ENCODE peak calls at places on chromosome 12, in nine cellular contexts. G is endothelial cell, K is BE2C, A is astrocyte of the spinal cord, L is neural crest cell, P is H9, H is tibial artery, R is right atrium auricular region, I is Peyer's patch. Q is an unnamed sample.

GRCh38 chr12:57693317-57693658 is 644 bp upstream of the OS9 start:
- DNase-seq in G (no peak), K (no peak), A (no peak), L (no peak), P (no peak), H (no peak), R (no peak), I (no peak), Q (no peak)

GRCh38 chr12:110619534-110619953 is 5.6 kb downstream of the TCTN1 start:
- DNase-seq in G (no peak), K (no peak), A (no peak), L (no peak), P (no peak), H (no peak), R (no peak), I (peak), Q (no peak)

GRCh38 chr12:111148005-111148404 is 220.9 kb downstream of the PHETA1 start:
- DNase-seq in G (no peak), K (no peak), A (no peak), L (no peak), P (no peak), H (no peak), R (no peak), I (no peak), Q (no peak)

GRCh38 chr12:18135509-18135908 is 45.5 kb upstream of the RERGL start:
- DNase-seq in G (no peak), K (no peak), A (no peak), L (no peak), P (no peak), H (no peak), R (no peak), I (no peak), Q (no peak)

GRCh38 chr12:110100315-110100970 is 23.7 kb upstream of the IFT81 start:
- DNase-seq in G (peak), K (peak), A (peak), L (peak), P (peak), H (peak), R (peak), I (peak), Q (peak)

GRCh38 chr12:46268349-46268616 is 560 bp downstream of the SLC38A1 start:
- DNase-seq in G (no peak), K (no peak), A (no peak), L (no peak), P (no peak), H (no peak), R (no peak), I (no peak), Q (no peak)

GRCh38 chr12:124126950-124127349 is 153.9 kb downstream of the ZNF664 start:
- DNase-seq in G (no peak), K (no peak), A (no peak), L (no peak), P (no peak), H (no peak), R (no peak), I (no peak), Q (no peak)

GRCh38 chr12:46752396-46752795 is 73.4 kb downstream of the SLC38A4 start:
- DNase-seq in G (no peak), K (no peak), A (no peak), L (no peak), P (no peak), H (no peak), R (no peak), I (no peak), Q (no peak)

GRCh38 chr12:110004598-110004997 is 5.4 kb downstream of the ANKRD13A start:
- DNase-seq in G (no peak), K (no peak), A (no peak), L (no peak), P (no peak), H (no peak), R (no peak), I (no peak), Q (no peak)

GRCh38 chr12:130825771-130826150 is 13.3 kb downstream of the STX2 start:
- DNase-seq in G (no peak), K (no peak), A (no peak), L (no peak), P (no peak), H (no peak), R (no peak), I (no peak), Q (no peak)

GRCh38 chr12:46402451-46402850 is 29.9 kb upstream of the SLC38A2 start:
- DNase-seq in G (no peak), K (no peak), A (peak), L (no peak), P (no peak), H (peak), R (no peak), I (no peak), Q (no peak)

GRCh38 chr12:85076688-85077430 is 40.7 kb downstream of the LRRIQ1 start:
- DNase-seq in G (no peak), K (no peak), A (peak), L (no peak), P (no peak), H (no peak), R (no peak), I (no peak), Q (no peak)

GRCh38 chr12:105676694-105677093 is 346.2 kb downstream of the C12orf75 start:
- DNase-seq in G (no peak), K (no peak), A (no peak), L (no peak), P (no peak), H (peak), R (no peak), I (peak), Q (no peak)

GRCh38 chr12:110581951-110582285 is 1.2 kb downstream of the PPTC7 start:
- DNase-seq in G (no peak), K (no peak), A (no peak), L (no peak), P (peak), H (no peak), R (no peak), I (no peak), Q (no peak)

GRCh38 chr12:131755305-131756113 is 44.6 kb downstream of the SFSWAP start:
- DNase-seq in G (no peak), K (peak), A (no peak), L (no peak), P (peak), H (no peak), R (no peak), I (no peak), Q (no peak)

GRCh38 chr12:92911339-92911738 is 17.8 kb downstream of the EEA1 start:
- DNase-seq in G (no peak), K (no peak), A (no peak), L (no peak), P (no peak), H (no peak), R (no peak), I (no peak), Q (no peak)

GRCh38 chr12:53757095-53757770 is 5.5 kb upstream of the CISTR start:
- DNase-seq in G (peak), K (peak), A (peak), L (peak), P (peak), H (peak), R (peak), I (peak), Q (peak)

GRCh38 chr12:122080149-122081107 is 1.9 kb downstream of the MLXIP start:
- DNase-seq in G (no peak), K (peak), A (peak), L (no peak), P (no peak), H (peak), R (peak), I (peak), Q (peak)

GRCh38 chr12:121858662-121859572 is at the start of gene HPD:
- DNase-seq in G (no peak), K (no peak), A (peak), L (no peak), P (peak), H (peak), R (peak), I (peak), Q (no peak)

GRCh38 chr12:104896146-104896545 is 61.9 kb downstream of the SLC41A2 start:
- DNase-seq in G (no peak), K (no peak), A (no peak), L (no peak), P (no peak), H (no peak), R (no peak), I (no peak), Q (no peak)

GRCh38 chr12:131454418-131455217 is 256.3 kb upstream of the SFSWAP start:
- DNase-seq in G (peak), K (peak), A (no peak), L (peak), P (peak), H (peak), R (no peak), I (no peak), Q (no peak)

GRCh38 chr12:6278439-6279255 is 31.8 kb upstream of the PLEKHG6 start:
- DNase-seq in G (peak), K (peak), A (peak), L (peak), P (peak), H (peak), R (peak), I (peak), Q (peak)

GRCh38 chr12:115378296-115378695 is 694.3 kb upstream of the TBX3 start:
- DNase-seq in G (no peak), K (no peak), A (no peak), L (no peak), P (no peak), H (no peak), R (no peak), I (no peak), Q (no peak)

GRCh38 chr12:14691560-14691959 is 4.8 kb downstream of the GUCY2C start:
- DNase-seq in G (no peak), K (peak), A (no peak), L (no peak), P (no peak), H (peak), R (peak), I (peak), Q (peak)

GRCh38 chr12:4824415-4824814 is 85.3 kb upstream of the KCNA1 start:
- DNase-seq in G (no peak), K (no peak), A (peak), L (no peak), P (no peak), H (no peak), R (no peak), I (no peak), Q (no peak)

GRCh38 chr12:50542448-50542847 is 37.7 kb downstream of the DIP2B start:
- DNase-seq in G (no peak), K (no peak), A (peak), L (no peak), P (no peak), H (no peak), R (no peak), I (no peak), Q (no peak)

GRCh38 chr12:19316420-19316819 is 122.9 kb upstream of the AEBP2 start:
- DNase-seq in G (no peak), K (no peak), A (peak), L (no peak), P (no peak), H (no peak), R (no peak), I (no peak), Q (no peak)

GRCh38 chr12:12999959-13000615 is at the start of gene HEBP1:
- DNase-seq in G (peak), K (peak), A (peak), L (peak), P (peak), H (peak), R (peak), I (peak), Q (peak)

GRCh38 chr12:13002301-13003097 is 2.4 kb upstream of the HEBP1 start:
- DNase-seq in G (no peak), K (no peak), A (no peak), L (no peak), P (no peak), H (no peak), R (no peak), I (no peak), Q (no peak)

GRCh38 chr12:13001725-13002040 is 1.6 kb upstream of the HEBP1 start:
- DNase-seq in G (no peak), K (no peak), A (no peak), L (no peak), P (no peak), H (no peak), R (no peak), I (no peak), Q (no peak)

GRCh38 chr12:13000616-13000934 is 510 bp upstream of the HEBP1 start:
- DNase-seq in G (no peak), K (no peak), A (no peak), L (no peak), P (no peak), H (no peak), R (peak), I (no peak), Q (peak)

GRCh38 chr12:13000935-13001724 is 1.1 kb upstream of the HEBP1 start:
- DNase-seq in G (peak), K (peak), A (peak), L (peak), P (peak), H (peak), R (no peak), I (peak), Q (peak)
- TF ChIP-seq CTCF in G (no peak), K (no peak), A (peak), L (peak), P (peak), H (no peak), R (peak), I (peak), Q (peak)

GRCh38 chr12:20731274-20731673 is 36.1 kb downstream of the SLCO1C1 start:
- DNase-seq in G (no peak), K (no peak), A (no peak), L (no peak), P (no peak), H (no peak), R (no peak), I (no peak), Q (no peak)
- TF ChIP-seq CTCF in G (no peak), K (no peak), A (no peak), L (no peak), P (no peak), H (no peak), R (no peak), I (no peak), Q (no peak)

DNA sequence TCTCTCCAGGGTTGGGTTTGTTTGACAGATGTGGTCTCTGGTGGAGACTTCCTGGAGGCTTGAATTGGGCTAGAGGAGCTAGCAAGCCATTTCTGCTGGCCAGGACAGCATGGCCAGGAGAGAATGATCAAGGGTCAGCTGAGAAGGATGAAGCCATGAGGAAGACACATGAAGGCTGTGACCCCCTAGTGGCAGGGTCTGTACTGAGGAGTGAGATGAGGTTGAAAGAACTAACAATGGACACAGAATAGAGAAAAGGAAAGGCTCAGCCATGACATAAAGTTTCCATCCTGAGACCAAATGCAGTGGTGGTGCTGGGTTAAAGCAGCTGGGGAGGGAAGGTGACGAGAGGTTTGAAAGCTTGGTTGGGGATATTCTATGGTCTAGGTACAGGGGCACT is 89.9 kb downstream of the NT5DC3 start:
- DNase-seq in G (peak), K (no peak), A (no peak), L (no peak), P (no peak), H (no peak), R (no peak), I (no peak), Q (no peak)
- TF ChIP-seq CTCF in G (peak), K (peak), A (no peak), L (no peak), P (peak), H (no peak), R (no peak), I (no peak), Q (no peak)

DNA sequence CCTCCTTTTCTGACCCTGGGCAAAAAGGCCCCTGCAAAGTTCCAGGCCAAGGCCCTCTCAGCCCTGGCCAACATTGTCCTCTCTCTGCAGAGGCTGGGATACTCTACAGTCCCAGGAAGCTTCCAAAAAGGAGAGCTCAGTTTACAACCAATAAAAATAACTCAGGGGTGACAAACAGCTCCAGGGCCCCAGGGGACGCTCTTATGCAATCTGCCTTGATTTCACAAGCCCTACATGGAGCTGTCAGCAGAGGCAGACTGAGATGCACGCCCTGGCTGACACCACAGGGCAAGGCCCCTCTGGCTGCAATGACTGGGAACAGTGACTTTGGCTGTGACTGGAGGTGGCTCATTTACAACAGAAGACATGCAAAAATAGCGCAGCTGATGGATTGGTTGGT is 129.0 kb upstream of the MED13L start:
- DNase-seq in G (no peak), K (peak), A (no peak), L (no peak), P (peak), H (peak), R (peak), I (peak), Q (peak)
- TF ChIP-seq CTCF in G (no peak), K (peak), A (no peak), L (no peak), P (peak), H (peak), R (no peak), I (no peak), Q (no peak)

DNA sequence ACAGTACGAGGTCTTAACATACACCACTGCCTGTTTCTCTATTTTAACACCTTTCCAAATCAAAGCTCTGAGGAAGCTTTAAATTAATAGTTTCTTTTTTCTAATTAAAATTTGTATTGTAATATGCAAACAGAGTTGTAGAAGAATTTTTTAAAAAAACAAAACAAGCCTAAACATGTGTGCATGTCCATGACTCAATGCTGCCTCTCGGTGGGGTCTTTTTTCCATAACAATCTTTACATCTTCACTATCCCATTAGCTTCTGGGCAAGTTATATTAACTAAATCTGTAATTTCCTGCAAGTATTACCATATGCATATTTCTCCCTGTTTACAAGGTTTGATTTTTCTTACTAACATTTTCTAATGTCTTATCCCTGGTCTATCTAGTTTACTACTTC is 143.9 kb upstream of the NAV3 start:
- DNase-seq in G (no peak), K (no peak), A (peak), L (no peak), P (no peak), H (no peak), R (no peak), I (no peak), Q (no peak)
- TF ChIP-seq CTCF in G (no peak), K (no peak), A (peak), L (peak), P (peak), H (no peak), R (no peak), I (no peak), Q (no peak)

DNA sequence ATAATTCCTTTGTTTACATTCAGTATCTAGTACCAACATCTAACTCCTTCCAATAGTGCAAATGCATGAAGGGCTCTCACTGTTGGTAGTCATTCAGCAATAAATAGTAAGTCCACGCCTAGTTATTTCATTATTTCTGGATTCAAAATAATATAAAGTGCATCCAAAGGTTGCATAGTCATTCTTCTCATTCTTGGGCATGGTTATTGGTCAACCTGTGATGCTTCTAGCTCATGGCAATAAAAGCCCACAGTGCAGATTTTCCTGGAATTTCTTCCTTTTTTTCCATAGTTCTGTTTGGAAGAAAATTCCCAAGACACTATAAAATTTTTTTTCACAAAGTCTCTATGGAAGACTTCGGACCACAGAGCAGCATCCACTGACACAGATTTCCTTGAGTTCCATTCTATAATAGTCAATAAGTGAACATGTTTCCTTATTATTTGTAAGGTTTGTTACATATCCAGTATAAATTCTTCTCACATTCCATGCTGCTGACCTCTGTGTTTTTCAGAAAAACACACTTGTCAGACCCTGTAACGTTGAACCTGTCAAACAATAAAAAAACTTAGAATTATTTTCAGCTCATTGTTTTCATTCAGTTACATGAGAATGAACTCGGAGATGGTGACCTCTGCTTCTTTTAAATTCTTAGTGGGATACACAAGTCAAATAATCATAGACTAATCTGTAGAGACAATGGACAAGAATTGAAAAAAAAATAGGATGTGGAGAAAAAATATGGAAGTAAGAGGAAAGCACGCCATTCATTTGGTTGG is 7.5 kb downstream of the CD69 start:
- DNase-seq in G (no peak), K (no peak), A (no peak), L (no peak), P (no peak), H (no peak), R (no peak), I (no peak), Q (no peak)
- TF ChIP-seq CTCF in G (no peak), K (no peak), A (no peak), L (no peak), P (no peak), H (no peak), R (no peak), I (no peak), Q (no peak)

GRCh38 chr12:95088339-95088738 is 14.9 kb upstream of the NR2C1 start:
- DNase-seq in G (no peak), K (no peak), A (no peak), L (no peak), P (no peak), H (no peak), R (no peak), I (no peak), Q (no peak)

GRCh38 chr12:95083938-95084337 is 10.5 kb upstream of the NR2C1 start:
- DNase-seq in G (peak), K (no peak), A (peak), L (peak), P (no peak), H (no peak), R (no peak), I (no peak), Q (no peak)

GRCh38 chr12:95085612-95086011 is 12.2 kb upstream of the NR2C1 start:
- DNase-seq in G (no peak), K (no peak), A (no peak), L (no peak), P (no peak), H (no peak), R (no peak), I (no peak), Q (no peak)

GRCh38 chr12:95083471-95083870 is 10.1 kb upstream of the NR2C1 start:
- DNase-seq in G (no peak), K (no peak), A (no peak), L (no peak), P (no peak), H (no peak), R (no peak), I (no peak), Q (no peak)
- TF ChIP-seq CTCF in G (no peak), K (no peak), A (no peak), L (no peak), P (no peak), H (no peak), R (no peak), I (no peak), Q (no peak)